ENCODE peak calls at places on chromosomes 13 and 19, in eight cellular contexts. M, J, X, A, D, L, Q and N are unnamed samples.

GRCh38 chr19:30390356-30390988 is 18.3 kb downstream of the ZNF536 start:
- DNase-seq in M (no peak), J (no peak), X (no peak), A (no peak), D (no peak), L (no peak), Q (no peak), N (no peak)

GRCh38 chr13:45859682-45860081 is 8.1 kb upstream of the SIAH3 start:
- DNase-seq in M (no peak), J (no peak), X (no peak), A (peak), D (no peak), L (no peak), Q (peak), N (no peak)

GRCh38 chr13:27622102-27622820 is 569 bp downstream of the POLR1D start:
- DNase-seq in M (no peak), J (no peak), X (no peak), A (peak), D (no peak), L (peak), Q (no peak), N (no peak)

GRCh38 chr13:112348642-112349345 is 27.4 kb upstream of the SPACA7 start:
- DNase-seq in M (no peak), J (no peak), X (no peak), A (no peak), D (no peak), L (no peak), Q (no peak), N (no peak)

GRCh38 chr13:94641432-94641941 is 39.8 kb downstream of the GPR180 start:
- DNase-seq in M (no peak), J (no peak), X (no peak), A (no peak), D (no peak), L (peak), Q (no peak), N (no peak)

GRCh38 chr13:91659583-91660415 is 261.4 kb downstream of the GPC5 start:
- DNase-seq in M (no peak), J (no peak), X (no peak), A (no peak), D (no peak), L (no peak), Q (no peak), N (no peak)

GRCh38 chr19:6674868-6675305 is 4.9 kb upstream of the TNFSF14 start:
- DNase-seq in M (no peak), J (peak), X (peak), A (no peak), D (peak), L (peak), Q (peak), N (peak)

GRCh38 chr13:75788494-75788991 is 152.4 kb downstream of the LMO7 start:
- DNase-seq in M (no peak), J (no peak), X (no peak), A (no peak), D (no peak), L (peak), Q (no peak), N (no peak)

GRCh38 chr19:862529-863304 is 3.3 kb downstream of the CFD start:
- DNase-seq in M (peak), J (peak), X (no peak), A (peak), D (peak), L (peak), Q (peak), N (peak)

GRCh38 chr13:21879263-21879914 is 208.5 kb downstream of the FGF9 start:
- DNase-seq in M (no peak), J (no peak), X (no peak), A (no peak), D (no peak), L (no peak), Q (no peak), N (no peak)

GRCh38 chr13:32284927-32285632 is 30.1 kb downstream of the ZAR1L start:
- DNase-seq in M (no peak), J (no peak), X (no peak), A (peak), D (no peak), L (peak), Q (no peak), N (no peak)

GRCh38 chr13:110726726-110727125 is 13.2 kb downstream of the ING1 start:
- DNase-seq in M (no peak), J (peak), X (no peak), A (no peak), D (peak), L (no peak), Q (no peak), N (peak)